ENCODE peak calls at places on chromosomes 4 and X, in seven cellular contexts. Q, V, W, P, D, O and T are unnamed samples.

GRCh38 chr4:169311643-169312365 is 41.0 kb upstream of the SH3RF1 start:
- DNase-seq in O (peak; percentile 86), P (peak; percentile 59), W (peak; percentile 17), D (peak; percentile 69), Q (peak; percentile 90), V (peak; percentile 56), T (peak; percentile 55)

GRCh38 chr4:168615294-168615693 is 118.4 kb downstream of the PALLD start:
- DNase-seq in V (no peak), O (peak; percentile 25), P (peak; percentile 57), W (peak; percentile 20), Q (peak; percentile 36), D (no peak), T (no peak)

GRCh38 chr4:135941671-135942070 is 1590.6 kb downstream of the PCDH18 start:
- DNase-seq in Q (no peak), W (no peak), O (no peak), V (no peak), P (no peak), D (no peak), T (no peak)

GRCh38 chrX:46376246-46376885 is 168.9 kb downstream of the ZNF674 start:
- DNase-seq in D (peak; percentile 56), W (peak; percentile 27), V (peak; percentile 61), Q (peak; percentile 75), P (peak; percentile 48), O (peak; percentile 43), T (no peak)

GRCh38 chrX:139828037-139828436 is 104.8 kb downstream of the ATP11C start:
- DNase-seq in V (peak; percentile 37), W (no peak), O (no peak), D (no peak), P (no peak), Q (no peak), T (no peak)

GRCh38 chrX:97397371-97397770 is 513.7 kb downstream of the RPA4 start:
- DNase-seq in D (no peak), V (peak; percentile 59), P (peak; percentile 50), W (no peak), Q (no peak), O (no peak), T (no peak)

GRCh38 chr4:152935138-152935537 is 985 bp upstream of the FHDC1 start:
- DNase-seq in W (peak; percentile 35), V (peak; percentile 6), Q (peak; percentile 92), O (peak; percentile 84), P (no peak), D (peak; percentile 73), T (no peak)

GRCh38 chr4:175509320-175509719 is 302.7 kb downstream of the GPM6A start:
- DNase-seq in V (no peak), D (peak; percentile 55), P (no peak), W (no peak), Q (peak; percentile 78), O (no peak), T (peak; percentile 9)

GRCh38 chr4:69689530-69690111 is 36.6 kb upstream of the UGT2A1 start:
- DNase-seq in Q (peak; percentile 12), W (peak; percentile 15), D (no peak), O (peak; percentile 71), V (peak; percentile 34), P (peak; percentile 26), T (no peak)

GRCh38 chr4:41575207-41575606 is 37.2 kb downstream of the LIMCH1 start:
- DNase-seq in D (no peak), O (peak; percentile 86), P (no peak), V (no peak), W (no peak), Q (no peak), T (no peak)

GRCh38 chr4:6043843-6044242 is 25.6 kb upstream of the C4orf50 start:
- DNase-seq in V (no peak), D (no peak), P (no peak), Q (no peak), O (no peak), W (no peak), T (no peak)

GRCh38 chrX:38859602-38860001 is 58.3 kb downstream of the MID1IP1 start:
- DNase-seq in Q (no peak), D (no peak), O (no peak), W (no peak), V (peak; percentile 49), P (peak; percentile 52), T (no peak)

GRCh38 chrX:15820106-15821073 is 30.1 kb downstream of the ZRSR2 start:
- DNase-seq in W (no peak), V (peak; percentile 12), O (no peak), P (peak; percentile 71), Q (no peak), D (no peak), T (no peak)

GRCh38 chr4:139660518-139661149 is 5.0 kb upstream of the MGST2 start:
- DNase-seq in P (no peak), D (no peak), Q (no peak), W (no peak), O (no peak), V (no peak), T (no peak)
- H2BK5ac ChIP-seq in P (no peak overlapping the region), D (no peak overlapping the region), Q (no peak overlapping the region), W (no peak overlapping the region), O (no peak overlapping the region), V (no peak overlapping the region), T (no peak overlapping the region)

GRCh38 chrX:9928083-9928482 is 39.1 kb upstream of the CLDN34 start:
- DNase-seq in Q (peak; percentile 89), P (peak; percentile 13), D (peak; percentile 85), W (peak; percentile 71), O (no peak), V (no peak), T (peak; percentile 69)
- H2BK5ac ChIP-seq in Q (no peak overlapping the region), P (no peak overlapping the region), D (no peak overlapping the region), W (no peak overlapping the region), O (no peak overlapping the region), V (no peak overlapping the region), T (peak overlapping the region; percentile 100)

DNA sequence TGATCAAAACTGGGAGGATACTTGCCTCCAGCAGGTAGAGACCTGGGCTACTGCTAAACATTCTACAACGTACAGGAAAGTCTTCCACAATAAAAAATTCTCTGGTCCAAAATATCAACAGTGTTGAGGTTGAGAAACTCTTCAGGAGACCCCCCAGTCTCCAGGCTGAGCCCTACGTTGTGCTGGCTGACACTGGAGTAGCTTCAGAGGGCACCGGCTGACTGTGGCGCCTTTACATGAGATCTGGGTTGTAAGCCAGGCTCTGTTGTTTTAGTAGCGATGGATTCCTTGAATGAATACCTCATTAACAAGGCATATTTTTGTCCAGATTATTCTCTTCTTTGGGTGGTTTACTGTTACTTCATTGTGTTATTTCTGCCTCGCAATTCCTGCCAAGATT is 1476.3 kb upstream of the TENM3 start:
- DNase-seq in O (no peak), W (no peak), P (no peak), D (no peak), V (no peak), Q (no peak), T (no peak)
- H2BK5ac ChIP-seq in O (no peak overlapping the region), W (no peak overlapping the region), P (no peak overlapping the region), D (no peak overlapping the region), V (no peak overlapping the region), Q (no peak overlapping the region), T (peak overlapping the region; percentile 0)

GRCh38 chrX:154028502-154029184 is 8.9 kb upstream of the IRAK1 start:
- DNase-seq in D (no peak), O (no peak), W (no peak), Q (no peak), P (no peak), V (no peak), T (no peak)

GRCh38 chrX:154029439-154029838 is 9.7 kb upstream of the IRAK1 start:
- DNase-seq in Q (no peak), P (no peak), V (no peak), O (no peak), D (no peak), W (no peak), T (no peak)

GRCh38 chrX:154026136-154026806 is 6.6 kb upstream of the IRAK1 start:
- DNase-seq in V (no peak), Q (no peak), O (no peak), P (no peak), W (no peak), D (no peak), T (no peak)

GRCh38 chrX:154025230-154025629 is 5.5 kb upstream of the IRAK1 start:
- DNase-seq in V (no peak), W (no peak), D (no peak), O (peak; percentile 52), P (no peak), Q (no peak), T (no peak)

GRCh38 chrX:154027003-154027402 is 7.3 kb upstream of the IRAK1 start:
- DNase-seq in D (no peak), P (no peak), Q (no peak), W (no peak), V (no peak), O (no peak), T (no peak)
- H2BK5ac ChIP-seq in D (no peak overlapping the region), P (no peak overlapping the region), Q (no peak overlapping the region), W (no peak overlapping the region), V (no peak overlapping the region), O (no peak overlapping the region), T (no peak overlapping the region)

GRCh38 chrX:20742106-20742505 is 475.4 kb upstream of the RPS6KA3 start:
- DNase-seq in O (peak; percentile 56), V (no peak), P (no peak), W (no peak), D (no peak), Q (no peak), T (no peak)
- H2BK5ac ChIP-seq in O (no peak overlapping the region), V (no peak overlapping the region), P (no peak overlapping the region), W (no peak overlapping the region), D (no peak overlapping the region), Q (no peak overlapping the region), T (no peak overlapping the region)